ENCODE peak calls at places on chromosomes 5 and 9, in six cellular contexts. X is AG04450; G is HEK293T; C is stimulated activated CD4-positive, alpha-beta T cell treated with anti-CD3 and anti-CD28 coated beads, Interleukin-15, amount 100 ng/mL, for 1 hour; F is T-cell; K is left ventricle myocardium inferior. A is an unnamed sample.
A peak's percentile ranks its signal among the peaks of the same experiment; 100 is the strongest.

GRCh38 chr9:27499481-27499880 is 24.6 kb upstream of the IFNK start:
- DNase-seq in X (no peak), G (no peak), C (no peak), F (no peak), K (no peak), A (no peak)

GRCh38 chr9:89122944-89123343 is 55.7 kb downstream of the SHC3 start:
- DNase-seq in X (peak; percentile 47), G (no peak), C (no peak), F (no peak), K (no peak), A (no peak)

GRCh38 chr5:83475540-83476469 is 4.3 kb downstream of the VCAN start:
- DNase-seq in X (peak; percentile 74), G (no peak), C (no peak), F (no peak), K (no peak), A (no peak)

GRCh38 chr5:172235132-172235780 is 41.3 kb downstream of the EFCAB9 start:
- DNase-seq in X (no peak), G (no peak), C (no peak), F (no peak), K (no peak), A (no peak)

GRCh38 chr5:143682788-143683419 is 129.1 kb upstream of the HMHB1 start:
- DNase-seq in X (no peak), G (no peak), C (no peak), F (no peak), K (no peak), A (no peak)

GRCh38 chr5:154745349-154745748 is 9.8 kb upstream of the LARP1 start:
- DNase-seq in X (no peak), G (no peak), C (no peak), F (no peak), K (no peak), A (no peak)

GRCh38 chr9:4967521-4967920 is 17.6 kb upstream of the JAK2 start:
- DNase-seq in X (no peak), G (no peak), C (no peak), F (no peak), K (no peak), A (no peak)

GRCh38 chr5:173825215-173825865 is 62.8 kb upstream of the CPEB4 start:
- DNase-seq in X (no peak), G (no peak), C (no peak), F (no peak), K (no peak), A (no peak)

GRCh38 chr9:20478780-20479179 is 143.5 kb downstream of the MLLT3 start:
- DNase-seq in X (no peak), G (no peak), C (no peak), F (no peak), K (no peak), A (no peak)

GRCh38 chr9:110088099-110088498 is 119.9 kb downstream of the C9orf152 start:
- DNase-seq in X (no peak), G (no peak), C (no peak), F (no peak), K (no peak), A (no peak)

GRCh38 chr9:136587944-136588662 is 42.3 kb upstream of the NOTCH1 start:
- DNase-seq in X (no peak), G (no peak), C (no peak), F (no peak), K (no peak), A (no peak)

GRCh38 chr5:62342476-62342837 is 36.5 kb downstream of the KIF2A start:
- DNase-seq in X (no peak), G (no peak), C (no peak), F (no peak), K (no peak), A (no peak)

GRCh38 chr5:143977891-143978448 is 166.0 kb downstream of the HMHB1 start:
- DNase-seq in X (no peak), G (no peak), C (no peak), F (no peak), K (no peak), A (no peak)

GRCh38 chr5:170572453-170572852 is 68.6 kb downstream of the KCNIP1 start:
- DNase-seq in X (no peak), G (no peak), C (no peak), F (no peak), K (no peak), A (no peak)

GRCh38 chr9:129776938-129777768 is 24.3 kb upstream of the PTGES start:
- DNase-seq in X (peak; percentile 98), G (peak; percentile 35), C (no peak), F (peak; percentile 74), K (peak; percentile 94), A (peak; percentile 14)

GRCh38 chr5:57777174-57777581 is 294.6 kb upstream of the ACTBL2 start:
- DNase-seq in X (no peak), G (no peak), C (no peak), F (no peak), K (no peak), A (no peak)

GRCh38 chr9:78954286-78954685 is 617.5 kb upstream of the TLE4 start:
- DNase-seq in X (no peak), G (no peak), C (no peak), F (no peak), K (no peak), A (no peak)

GRCh38 chr5:164475339-164475977 is 970.0 kb downstream of the MAT2B start:
- DNase-seq in X (no peak), G (peak; percentile 43), C (no peak), F (no peak), K (no peak), A (no peak)

GRCh38 chr5:157877821-157878220 is 18.9 kb upstream of the CLINT1 start:
- DNase-seq in X (no peak), G (no peak), C (no peak), F (no peak), K (no peak), A (no peak)

GRCh38 chr9:93713716-93714115 is 137.3 kb downstream of the PHF2 start:
- DNase-seq in X (no peak), G (no peak), C (no peak), F (no peak), K (no peak), A (no peak)

GRCh38 chr9:130343445-130343918 is 77.9 kb downstream of the HMCN2 start:
- DNase-seq in X (no peak), G (peak; percentile 66), C (no peak), F (no peak), K (no peak), A (no peak)

GRCh38 chr9:124345063-124345462 is 70.2 kb downstream of the PSMB7 start:
- DNase-seq in X (no peak), G (no peak), C (no peak), F (no peak), K (no peak), A (no peak)

GRCh38 chr9:34664281-34665108 is 2.0 kb upstream of the CCL27 start:
- DNase-seq in X (no peak), G (peak; percentile 78), C (peak; percentile 22), F (peak; percentile 79), K (peak; percentile 79), A (peak; percentile 54)

GRCh38 chr9:6383551-6384225 is 29.3 kb upstream of the UHRF2 start:
- DNase-seq in X (peak; percentile 24), G (no peak), C (no peak), F (no peak), K (no peak), A (no peak)

GRCh38 chr9:131951905-131952304 is 127.8 kb downstream of the MED27 start:
- DNase-seq in X (no peak), G (no peak), C (no peak), F (no peak), K (peak; percentile 49), A (no peak)

GRCh38 chr9:86909388-86909787 is 37.9 kb downstream of the GAS1 start:
- DNase-seq in X (no peak), G (no peak), C (no peak), F (no peak), K (no peak), A (no peak)

GRCh38 chr9:89095755-89096154 is 82.9 kb downstream of the SHC3 start:
- DNase-seq in X (no peak), G (no peak), C (no peak), F (no peak), K (no peak), A (no peak)

GRCh38 chr5:32160228-32160627 is 13.9 kb downstream of the GOLPH3 start:
- DNase-seq in X (no peak), G (no peak), C (no peak), F (no peak), K (no peak), A (no peak)

GRCh38 chr9:105308448-105309412 is 64.3 kb downstream of the SLC44A1 start:
- DNase-seq in X (no peak), G (no peak), C (no peak), F (no peak), K (no peak), A (no peak)

GRCh38 chr9:38720083-38720755 is at the start of gene FAM240B:
- DNase-seq in X (no peak), G (no peak), C (no peak), F (no peak), K (no peak), A (no peak)